ENCODE peak calls at places on chromosomes 2 and 18, in seven cellular contexts. One of them, this sample, is unnamed.
A peak's percentile ranks its signal among the peaks of the same experiment; 100 is the strongest.

GRCh38 chr18:11052800-11053199 is 96.6 kb downstream of the PIEZO2 start:
- DNase-seq in mesendoderm: peak; percentile 49
- DNase-seq in ascending aorta: no peak
- DNase-seq in astrocyte: peak; percentile 34
- DNase-seq in GM23338: no peak
- DNase-seq in foreskin fibroblast: no peak
- DNase-seq in heart left ventricle: no peak
- DNase-seq in this sample: no peak

GRCh38 chr2:203427061-203427460 is 98.9 kb downstream of the ABI2 start:
- DNase-seq in ascending aorta: no peak
- DNase-seq in heart left ventricle: no peak
- DNase-seq in mesendoderm: no peak
- DNase-seq in foreskin fibroblast: peak; percentile 58
- DNase-seq in GM23338: no peak
- DNase-seq in astrocyte: peak; percentile 30
- DNase-seq in this sample: no peak

GRCh38 chr2:144383571-144383970 is 136.3 kb downstream of the ZEB2 start:
- DNase-seq in astrocyte: no peak
- DNase-seq in foreskin fibroblast: no peak
- DNase-seq in heart left ventricle: no peak
- DNase-seq in GM23338: no peak
- DNase-seq in mesendoderm: no peak
- DNase-seq in ascending aorta: no peak
- DNase-seq in this sample: peak; percentile 53

GRCh38 chr18:7415081-7415894 is 151.8 kb upstream of the PTPRM start:
- DNase-seq in heart left ventricle: no peak
- DNase-seq in foreskin fibroblast: no peak
- DNase-seq in mesendoderm: peak; percentile 26
- DNase-seq in ascending aorta: no peak
- DNase-seq in GM23338: no peak
- DNase-seq in astrocyte: no peak
- DNase-seq in this sample: no peak

GRCh38 chr2:54524236-54524991 is 68.3 kb downstream of the SPTBN1 start:
- DNase-seq in GM23338: peak; percentile 39
- DNase-seq in mesendoderm: peak; percentile 41
- DNase-seq in ascending aorta: peak; percentile 67
- DNase-seq in astrocyte: peak; percentile 92
- DNase-seq in heart left ventricle: no peak
- DNase-seq in foreskin fibroblast: peak; percentile 35
- DNase-seq in this sample: peak; percentile 28

GRCh38 chr2:72367530-72368225 is 220.0 kb upstream of the CYP26B1 start:
- DNase-seq in ascending aorta: peak; percentile 85
- DNase-seq in GM23338: peak; percentile 71
- DNase-seq in heart left ventricle: peak; percentile 44
- DNase-seq in mesendoderm: peak; percentile 78
- DNase-seq in foreskin fibroblast: peak; percentile 94
- DNase-seq in astrocyte: peak; percentile 80
- DNase-seq in this sample: no peak

GRCh38 chr2:183995632-183996031 is 602.7 kb upstream of the ZNF804A start:
- DNase-seq in astrocyte: peak; percentile 79
- DNase-seq in ascending aorta: no peak
- DNase-seq in GM23338: no peak
- DNase-seq in heart left ventricle: no peak
- DNase-seq in mesendoderm: peak; percentile 11
- DNase-seq in foreskin fibroblast: no peak
- DNase-seq in this sample: no peak

GRCh38 chr18:6441201-6441600 is 26.5 kb upstream of the L3MBTL4 start:
- DNase-seq in heart left ventricle: no peak
- DNase-seq in astrocyte: no peak
- DNase-seq in foreskin fibroblast: no peak
- DNase-seq in ascending aorta: no peak
- DNase-seq in GM23338: no peak
- DNase-seq in mesendoderm: no peak
- DNase-seq in this sample: no peak

GRCh38 chr2:95361216-95361980 is 41.1 kb upstream of the FAHD2A start:
- DNase-seq in mesendoderm: no peak
- DNase-seq in heart left ventricle: no peak
- DNase-seq in ascending aorta: peak; percentile 24
- DNase-seq in GM23338: no peak
- DNase-seq in foreskin fibroblast: no peak
- DNase-seq in astrocyte: no peak
- DNase-seq in this sample: no peak

GRCh38 chr18:24657461-24657860 is 197.0 kb downstream of the HRH4 start:
- DNase-seq in ascending aorta: no peak
- DNase-seq in astrocyte: no peak
- DNase-seq in GM23338: no peak
- DNase-seq in mesendoderm: no peak
- DNase-seq in heart left ventricle: peak; percentile 69
- DNase-seq in foreskin fibroblast: peak; percentile 9
- DNase-seq in this sample: peak; percentile 20

GRCh38 chr2:6644261-6644660 is 221.4 kb downstream of the CMPK2 start:
- DNase-seq in astrocyte: no peak
- DNase-seq in ascending aorta: no peak
- DNase-seq in mesendoderm: no peak
- DNase-seq in foreskin fibroblast: no peak
- DNase-seq in GM23338: no peak
- DNase-seq in heart left ventricle: no peak
- DNase-seq in this sample: no peak

GRCh38 chr18:79554321-79554720 is 125.3 kb upstream of the CTDP1 start:
- DNase-seq in astrocyte: no peak
- DNase-seq in GM23338: no peak
- DNase-seq in foreskin fibroblast: no peak
- DNase-seq in heart left ventricle: no peak
- DNase-seq in mesendoderm: no peak
- DNase-seq in ascending aorta: no peak
- DNase-seq in this sample: no peak

GRCh38 chr2:21256006-21256405 is 132.2 kb downstream of the TDRD15 start:
- DNase-seq in foreskin fibroblast: no peak
- DNase-seq in GM23338: no peak
- DNase-seq in heart left ventricle: no peak
- DNase-seq in ascending aorta: peak; percentile 69
- DNase-seq in mesendoderm: peak; percentile 43
- DNase-seq in astrocyte: no peak
- DNase-seq in this sample: peak; percentile 78

GRCh38 chr2:233404227-233404626 is 49.9 kb downstream of the DGKD start:
- DNase-seq in foreskin fibroblast: peak; percentile 55
- DNase-seq in ascending aorta: peak; percentile 63
- DNase-seq in heart left ventricle: no peak
- DNase-seq in mesendoderm: peak; percentile 76
- DNase-seq in GM23338: peak; percentile 59
- DNase-seq in astrocyte: no peak
- DNase-seq in this sample: peak; percentile 63

GRCh38 chr2:130963849-130964793 is 127.4 kb downstream of the ARHGEF4 start:
- DNase-seq in mesendoderm: peak; percentile 84
- DNase-seq in astrocyte: peak; percentile 10
- DNase-seq in GM23338: peak; percentile 92
- DNase-seq in heart left ventricle: no peak
- DNase-seq in foreskin fibroblast: peak; percentile 9
- DNase-seq in ascending aorta: no peak
- DNase-seq in this sample: peak; percentile 25

GRCh38 chr2:11866358-11867335 is 120.2 kb downstream of the LPIN1 start:
- DNase-seq in GM23338: no peak
- DNase-seq in astrocyte: no peak
- DNase-seq in ascending aorta: no peak
- DNase-seq in heart left ventricle: no peak
- DNase-seq in foreskin fibroblast: no peak
- DNase-seq in mesendoderm: no peak
- DNase-seq in this sample: no peak

GRCh38 chr18:13137939-13138821 is 80.4 kb upstream of the LDLRAD4 start:
- DNase-seq in astrocyte: no peak
- DNase-seq in GM23338: peak; percentile 27
- DNase-seq in foreskin fibroblast: no peak
- DNase-seq in ascending aorta: peak; percentile 80
- DNase-seq in mesendoderm: no peak
- DNase-seq in heart left ventricle: no peak
- DNase-seq in this sample: peak; percentile 97

GRCh38 chr18:44819944-44820510 is 139.3 kb downstream of the SETBP1 start:
- DNase-seq in mesendoderm: peak; percentile 43
- DNase-seq in astrocyte: no peak
- DNase-seq in heart left ventricle: peak; percentile 73
- DNase-seq in foreskin fibroblast: no peak
- DNase-seq in GM23338: no peak
- DNase-seq in ascending aorta: peak; percentile 74
- DNase-seq in this sample: no peak

GRCh38 chr2:100921685-100922161 is 80.4 kb upstream of the RPL31 start:
- DNase-seq in astrocyte: peak; percentile 58
- DNase-seq in GM23338: no peak
- DNase-seq in foreskin fibroblast: peak; percentile 87
- DNase-seq in heart left ventricle: no peak
- DNase-seq in ascending aorta: no peak
- DNase-seq in mesendoderm: no peak
- DNase-seq in this sample: no peak

GRCh38 chr2:117980783-117981676 is 32.8 kb downstream of the CCDC93 start:
- DNase-seq in astrocyte: peak; percentile 95
- DNase-seq in mesendoderm: no peak
- DNase-seq in foreskin fibroblast: peak; percentile 86
- DNase-seq in GM23338: no peak
- DNase-seq in heart left ventricle: no peak
- DNase-seq in ascending aorta: no peak
- DNase-seq in this sample: peak; percentile 29

GRCh38 chr18:11859903-11860407 is 8.7 kb downstream of the CHMP1B start:
- DNase-seq in foreskin fibroblast: peak; percentile 80
- DNase-seq in heart left ventricle: no peak
- DNase-seq in astrocyte: peak; percentile 85
- DNase-seq in mesendoderm: peak; percentile 79
- DNase-seq in GM23338: no peak
- DNase-seq in ascending aorta: no peak
- DNase-seq in this sample: peak; percentile 75

GRCh38 chr2:220628252-220628651 is 943.9 kb downstream of the EPHA4 start:
- DNase-seq in astrocyte: no peak
- DNase-seq in foreskin fibroblast: peak; percentile 20
- DNase-seq in ascending aorta: no peak
- DNase-seq in GM23338: no peak
- DNase-seq in mesendoderm: no peak
- DNase-seq in heart left ventricle: no peak
- DNase-seq in this sample: no peak

GRCh38 chr2:133270550-133270949 is 297.7 kb downstream of the NCKAP5 start:
- DNase-seq in astrocyte: no peak
- DNase-seq in foreskin fibroblast: no peak
- DNase-seq in heart left ventricle: no peak
- DNase-seq in mesendoderm: no peak
- DNase-seq in ascending aorta: no peak
- DNase-seq in GM23338: no peak
- DNase-seq in this sample: no peak

GRCh38 chr18:39485696-39486095 is 1920.1 kb upstream of the CELF4 start:
- DNase-seq in heart left ventricle: no peak
- DNase-seq in GM23338: no peak
- DNase-seq in astrocyte: peak; percentile 41
- DNase-seq in ascending aorta: no peak
- DNase-seq in mesendoderm: no peak
- DNase-seq in foreskin fibroblast: no peak
- DNase-seq in this sample: no peak

GRCh38 chr2:226030369-226031077 is 631.0 kb downstream of the NYAP2 start:
- DNase-seq in foreskin fibroblast: no peak
- DNase-seq in ascending aorta: no peak
- DNase-seq in mesendoderm: peak; percentile 48
- DNase-seq in GM23338: peak; percentile 31
- DNase-seq in astrocyte: no peak
- DNase-seq in heart left ventricle: no peak
- DNase-seq in this sample: peak; percentile 90

GRCh38 chr2:226031078-226031937 is 631.8 kb downstream of the NYAP2 start:
- DNase-seq in astrocyte: peak; percentile 71
- DNase-seq in ascending aorta: peak; percentile 65
- DNase-seq in foreskin fibroblast: peak; percentile 85
- DNase-seq in heart left ventricle: peak; percentile 82
- DNase-seq in mesendoderm: peak; percentile 97
- DNase-seq in GM23338: peak; percentile 84
- DNase-seq in this sample: peak; percentile 93

GRCh38 chr2:226031962-226032441 is 632.5 kb downstream of the NYAP2 start:
- DNase-seq in mesendoderm: peak; percentile 72
- DNase-seq in GM23338: peak; percentile 61
- DNase-seq in heart left ventricle: no peak
- DNase-seq in astrocyte: peak; percentile 39
- DNase-seq in foreskin fibroblast: peak; percentile 54
- DNase-seq in ascending aorta: no peak
- DNase-seq in this sample: peak; percentile 21
- H3K4me3 ChIP-seq in mesendoderm: no peak overlapping the region
- H3K4me3 ChIP-seq in GM23338: peak overlapping the region; percentile 73
- H3K4me3 ChIP-seq in heart left ventricle: peak overlapping the region; percentile 59
- H3K4me3 ChIP-seq in astrocyte: peak overlapping the region; percentile 71
- H3K4me3 ChIP-seq in foreskin fibroblast: peak overlapping the region; percentile 48
- H3K4me3 ChIP-seq in ascending aorta: peak overlapping the region; percentile 83
- H3K4me3 ChIP-seq in this sample: peak overlapping the region; percentile 81

GRCh38 chr2:24792542-24792873 is 683 bp downstream of the PTRHD1 start:
- DNase-seq in mesendoderm: no peak
- DNase-seq in ascending aorta: no peak
- DNase-seq in astrocyte: no peak
- DNase-seq in heart left ventricle: no peak
- DNase-seq in foreskin fibroblast: no peak
- DNase-seq in GM23338: no peak
- DNase-seq in this sample: no peak

GRCh38 chr2:24787532-24787931 is 5.7 kb downstream of the PTRHD1 start:
- DNase-seq in heart left ventricle: no peak
- DNase-seq in ascending aorta: no peak
- DNase-seq in foreskin fibroblast: no peak
- DNase-seq in GM23338: no peak
- DNase-seq in astrocyte: no peak
- DNase-seq in mesendoderm: no peak
- DNase-seq in this sample: no peak

GRCh38 chr2:24792874-24793751 is at the start of the genes CENPO and PTRHD1:
- DNase-seq in mesendoderm: peak; percentile 99
- DNase-seq in astrocyte: peak; percentile 89
- DNase-seq in GM23338: peak; percentile 98
- DNase-seq in heart left ventricle: peak; percentile 98
- DNase-seq in ascending aorta: peak; percentile 98
- DNase-seq in foreskin fibroblast: peak; percentile 99
- DNase-seq in this sample: peak; percentile 98

GRCh38 chr2:24793752-24794477 is 690 bp downstream of the CENPO start:
- DNase-seq in GM23338: peak; percentile 75
- DNase-seq in astrocyte: peak; percentile 41
- DNase-seq in heart left ventricle: no peak
- DNase-seq in foreskin fibroblast: peak; percentile 61
- DNase-seq in ascending aorta: no peak
- DNase-seq in mesendoderm: peak; percentile 82
- DNase-seq in this sample: peak; percentile 41

GRCh38 chr2:24791452-24791851 is 1.7 kb downstream of the PTRHD1 start:
- DNase-seq in mesendoderm: no peak
- DNase-seq in ascending aorta: no peak
- DNase-seq in foreskin fibroblast: no peak
- DNase-seq in heart left ventricle: no peak
- DNase-seq in astrocyte: no peak
- DNase-seq in GM23338: no peak
- DNase-seq in this sample: no peak
- H3K4me3 ChIP-seq in mesendoderm: no peak overlapping the region
- H3K4me3 ChIP-seq in ascending aorta: no peak overlapping the region
- H3K4me3 ChIP-seq in foreskin fibroblast: no peak overlapping the region
- H3K4me3 ChIP-seq in heart left ventricle: no peak overlapping the region
- H3K4me3 ChIP-seq in astrocyte: no peak overlapping the region
- H3K4me3 ChIP-seq in GM23338: no peak overlapping the region
- H3K4me3 ChIP-seq in this sample: no peak overlapping the region

GRCh38 chr2:24926602-24927252 is 6.7 kb upstream of the ADCY3 start:
- DNase-seq in GM23338: peak; percentile 77
- DNase-seq in astrocyte: no peak
- DNase-seq in heart left ventricle: peak; percentile 71
- DNase-seq in foreskin fibroblast: peak; percentile 75
- DNase-seq in mesendoderm: peak; percentile 40
- DNase-seq in ascending aorta: peak; percentile 85
- DNase-seq in this sample: peak; percentile 16
- H3K4me3 ChIP-seq in GM23338: peak overlapping the region; percentile 39
- H3K4me3 ChIP-seq in astrocyte: no peak overlapping the region
- H3K4me3 ChIP-seq in heart left ventricle: peak overlapping the region; percentile 48
- H3K4me3 ChIP-seq in foreskin fibroblast: no peak overlapping the region
- H3K4me3 ChIP-seq in mesendoderm: no peak overlapping the region
- H3K4me3 ChIP-seq in ascending aorta: peak overlapping the region; percentile 57
- H3K4me3 ChIP-seq in this sample: no peak overlapping the region

GRCh38 chr2:62505109-62505508 is 886 bp downstream of the TMEM17 start:
- DNase-seq in GM23338: no peak
- DNase-seq in foreskin fibroblast: peak; percentile 29
- DNase-seq in astrocyte: no peak
- DNase-seq in ascending aorta: no peak
- DNase-seq in mesendoderm: no peak
- DNase-seq in heart left ventricle: no peak
- DNase-seq in this sample: peak; percentile 9
- H3K4me3 ChIP-seq in GM23338: peak overlapping the region; percentile 68
- H3K4me3 ChIP-seq in foreskin fibroblast: no peak overlapping the region
- H3K4me3 ChIP-seq in astrocyte: no peak overlapping the region
- H3K4me3 ChIP-seq in ascending aorta: peak overlapping the region; percentile 74
- H3K4me3 ChIP-seq in mesendoderm: no peak overlapping the region
- H3K4me3 ChIP-seq in heart left ventricle: peak overlapping the region; percentile 84
- H3K4me3 ChIP-seq in this sample: no peak overlapping the region